ENCODE peak calls at places on chromosomes 16 and 17, in nine cellular contexts. O is naive thymus-derived CD4-positive, alpha-beta T cell; R is CD8-positive, alpha-beta T cell; D is HFFc6; Y is ELF-1; F is occipital lobe; X is activated T-helper 1 cell treated with anti-CD3 and anti-CD28 coated beads, Interleukin-12 subunit alpha, Interleukin-12 subunit beta, Interleukin-2, Interleukin-4 antibody, amounts not matched to agents 30 ng/mL and 10 ng/mL and 1 ng/mL, durations not matched to agents 14 hours and 24 hours and 36 hours; I is kidney; M is T-helper 17 cell. A is an unnamed sample.

GRCh38 chr17:29870836-29871430 is 59.1 kb downstream of the SSH2 start:
- DNase-seq in R (no peak), M (no peak), F (no peak), O (no peak), X (no peak), Y (no peak), D (no peak), I (no peak), A (peak)

GRCh38 chr17:80045703-80046102 is 9.3 kb downstream of the CCDC40 start:
- DNase-seq in Y (no peak), O (no peak), I (no peak), R (no peak), F (no peak), X (no peak), M (no peak), D (no peak), A (no peak)

GRCh38 chr16:70700101-70701020 is 14.5 kb upstream of the MTSS2 start:
- DNase-seq in D (no peak), Y (peak), F (peak), O (no peak), X (no peak), R (no peak), I (no peak), M (no peak), A (peak)

GRCh38 chr16:27972500-27972899 is 91.0 kb downstream of the GSG1L start:
- DNase-seq in D (peak), Y (peak), F (no peak), O (no peak), M (no peak), I (no peak), X (no peak), R (no peak), A (no peak)

GRCh38 chr16:83420206-83420760 is 387.5 kb upstream of the HSBP1 start:
- DNase-seq in I (no peak), O (no peak), D (peak), M (no peak), X (no peak), F (no peak), R (no peak), Y (peak), A (peak)

GRCh38 chr17:66508896-66509843 is 206.8 kb downstream of the PRKCA start:
- DNase-seq in X (peak), I (no peak), M (no peak), O (no peak), D (peak), Y (no peak), F (no peak), R (no peak), A (no peak)

GRCh38 chr16:1961651-1962067 is 2.3 kb downstream of the NDUFB10 start:
- DNase-seq in O (no peak), M (no peak), Y (peak), R (no peak), X (no peak), F (no peak), I (no peak), D (no peak), A (no peak)

GRCh38 chr17:7590743-7591142 is 849 bp upstream of the SOX15 start:
- DNase-seq in I (peak), R (no peak), F (no peak), D (peak), M (no peak), O (no peak), Y (peak), X (no peak), A (no peak)

GRCh38 chr17:64938290-64938689 is 19.0 kb upstream of the LRRC37A3 start:
- DNase-seq in X (no peak), Y (no peak), R (no peak), D (no peak), I (no peak), M (no peak), F (no peak), O (no peak), A (no peak)

GRCh38 chr16:71352963-71353460 is 5.5 kb upstream of the CALB2 start:
- DNase-seq in Y (no peak), X (no peak), M (no peak), F (no peak), I (no peak), R (no peak), D (no peak), O (no peak), A (no peak)

GRCh38 chr16:87996962-87997880 is 46.0 kb downstream of the BANP start:
- DNase-seq in O (no peak), I (no peak), F (no peak), M (no peak), X (no peak), R (no peak), Y (no peak), D (no peak), A (no peak)

GRCh38 chr17:50070908-50071680 is 15.2 kb downstream of the ITGA3 start:
- DNase-seq in M (no peak), O (no peak), X (no peak), R (no peak), D (no peak), I (peak), Y (no peak), F (no peak), A (no peak)

GRCh38 chr17:29151567-29151966 is 28.6 kb downstream of the MYO18A start:
- DNase-seq in I (peak), M (no peak), D (peak), R (no peak), Y (peak), O (no peak), F (no peak), X (no peak), A (peak)

GRCh38 chr16:50839920-50840729 is 98.2 kb downstream of the CYLD start:
- DNase-seq in F (no peak), Y (peak), M (no peak), X (no peak), O (no peak), R (no peak), I (no peak), D (no peak), A (no peak)

GRCh38 chr16:66223176-66223780 is 143.2 kb upstream of the CDH5 start:
- DNase-seq in F (no peak), O (no peak), I (no peak), M (no peak), X (no peak), Y (no peak), D (no peak), R (no peak), A (no peak)

GRCh38 chr17:83187782-83188311 is 108.4 kb downstream of the METRNL start:
- DNase-seq in X (peak), O (no peak), I (no peak), M (no peak), Y (no peak), D (no peak), F (no peak), R (no peak), A (no peak)

GRCh38 chr17:49946964-49947584 is 21.9 kb upstream of the DLX4 start:
- DNase-seq in M (no peak), F (no peak), X (no peak), I (no peak), D (no peak), Y (no peak), O (no peak), R (no peak), A (no peak)

GRCh38 chr17:59778996-59779395 is 71.5 kb downstream of the VMP1 start:
- DNase-seq in I (no peak), O (no peak), M (no peak), R (no peak), X (no peak), D (no peak), Y (no peak), F (no peak), A (no peak)

GRCh38 chr16:78291642-78292041 is 192.2 kb downstream of the WWOX start:
- DNase-seq in F (no peak), M (no peak), I (peak), R (no peak), O (no peak), X (no peak), Y (no peak), D (no peak), A (no peak)

GRCh38 chr17:78140169-78141051 is 5.8 kb upstream of the C17orf99 start:
- DNase-seq in O (peak), M (peak), X (peak), F (peak), R (peak), D (peak), I (peak), Y (peak), A (no peak)

GRCh38 chr17:16286947-16287562 is 66.2 kb downstream of the CENPV start:
- DNase-seq in X (no peak), I (no peak), R (no peak), Y (peak), M (no peak), D (no peak), F (no peak), O (no peak), A (peak)

GRCh38 chr17:29389994-29390855 is at the start of gene TAOK1:
- DNase-seq in M (peak), D (peak), Y (peak), X (peak), I (peak), R (peak), O (peak), F (peak), A (peak)

GRCh38 chr17:604719-605118 is 109.9 kb downstream of the VPS53 start:
- DNase-seq in R (no peak), M (no peak), I (no peak), X (no peak), D (no peak), O (no peak), Y (no peak), F (no peak), A (no peak)

GRCh38 chr16:88631384-88631783 is 7.0 kb upstream of the IL17C start:
- DNase-seq in X (no peak), F (no peak), D (no peak), M (no peak), Y (no peak), R (no peak), O (no peak), I (no peak), A (no peak)

GRCh38 chr16:24728891-24729242 is 584 bp upstream of the TNRC6A start:
- DNase-seq in F (no peak), M (no peak), D (no peak), O (peak), I (no peak), R (no peak), Y (no peak), X (no peak), A (no peak)

GRCh38 chr17:2485543-2485942 is 26.1 kb downstream of the METTL16 start:
- DNase-seq in Y (no peak), O (no peak), D (no peak), X (no peak), R (no peak), F (no peak), I (no peak), M (no peak), A (no peak)

GRCh38 chr16:53848277-53848942 is 144.5 kb downstream of the FTO start:
- DNase-seq in R (no peak), F (no peak), Y (no peak), D (no peak), I (no peak), M (no peak), O (no peak), X (no peak), A (no peak)

GRCh38 chr16:46690281-46691178 is 1.1 kb downstream of the ORC6 start:
- DNase-seq in D (no peak), R (no peak), F (no peak), Y (peak), I (peak), X (no peak), M (no peak), O (no peak), A (no peak)

GRCh38 chr16:15961060-15961511 is 11.7 kb downstream of the ABCC1 start:
- DNase-seq in I (no peak), R (peak), X (peak), O (peak), M (peak), D (no peak), Y (no peak), F (no peak), A (no peak)

GRCh38 chr17:31310260-31310659 is 3.6 kb downstream of the EVI2B start:
- DNase-seq in Y (no peak), M (peak), D (no peak), O (peak), F (no peak), I (no peak), R (peak), X (no peak), A (no peak)

GRCh38 chr16:85629853-85630252 is 16.7 kb downstream of the GSE1 start:
- DNase-seq in R (no peak), M (no peak), Y (no peak), O (no peak), D (no peak), X (no peak), I (no peak), F (no peak), A (no peak)

GRCh38 chr16:89312598-89313299 is 95.2 kb downstream of the ZNF778 start:
- DNase-seq in M (no peak), D (no peak), R (no peak), O (no peak), I (no peak), F (no peak), X (no peak), Y (no peak), A (no peak)

GRCh38 chr16:29674188-29674587 is 4.8 kb upstream of the QPRT start:
- DNase-seq in I (peak), O (no peak), D (no peak), R (no peak), Y (no peak), X (no peak), M (no peak), F (peak), A (peak)

A was measured in globus pallidus.